ENCODE peak calls at places on chromosomes 6 and 20, in nine cellular contexts. O is brain microvascular endothelial cell, C is tibial artery, Q is ACHN, N is left ventricle myocardium superior, U is NCI-H345, R is activated B cell treated with CpG ODN at 0.5 μM for 24 hours, L is HT1080, I is EH. H is an unnamed sample.

GRCh38 chr6:16783952-16784351 is 22.7 kb upstream of the ATXN1 start:
- DNase-seq in O (no peak), C (no peak), Q (no peak), N (no peak), U (no peak), R (no peak), L (no peak), I (no peak), H (no peak)

GRCh38 chr6:152189736-152190135 is 382.3 kb downstream of the ESR1 start:
- DNase-seq in O (no peak), C (no peak), Q (no peak), N (no peak), U (no peak), R (no peak), L (peak), I (no peak), H (peak)

GRCh38 chr6:85459224-85459901 is 9.5 kb downstream of the NT5E start:
- DNase-seq in O (peak), C (no peak), Q (no peak), N (no peak), U (no peak), R (no peak), L (peak), I (peak), H (no peak)

GRCh38 chr6:98041921-98042320 is 758.9 kb upstream of the MMS22L start:
- DNase-seq in O (no peak), C (no peak), Q (no peak), N (no peak), U (peak), R (no peak), L (no peak), I (no peak), H (no peak)

GRCh38 chr6:63368347-63368746 is 48.6 kb upstream of the LGSN start:
- DNase-seq in O (no peak), C (no peak), Q (no peak), N (no peak), U (no peak), R (no peak), L (no peak), I (no peak), H (no peak)

GRCh38 chr6:167774881-167775280 is 51.8 kb upstream of the AFDN start:
- DNase-seq in O (no peak), C (no peak), Q (no peak), N (no peak), U (no peak), R (no peak), L (no peak), I (no peak), H (no peak)

GRCh38 chr6:72857791-72858190 is 235.9 kb downstream of the KCNQ5 start:
- DNase-seq in O (peak), C (no peak), Q (no peak), N (no peak), U (no peak), R (no peak), L (peak), I (peak), H (peak)

GRCh38 chr6:98657764-98658163 is 176.6 kb upstream of the POU3F2 start:
- DNase-seq in O (peak), C (no peak), Q (peak), N (no peak), U (no peak), R (no peak), L (peak), I (peak), H (peak)

GRCh38 chr20:63589261-63590217 is 15.5 kb upstream of the HELZ2 start:
- DNase-seq in O (no peak), C (no peak), Q (no peak), N (no peak), U (no peak), R (no peak), L (no peak), I (no peak), H (no peak)

GRCh38 chr6:33623895-33624381 is 2.8 kb downstream of the ITPR3 start:
- DNase-seq in O (no peak), C (no peak), Q (no peak), N (no peak), U (no peak), R (no peak), L (no peak), I (no peak), H (peak)

GRCh38 chr20:45044084-45044573 is 56.8 kb downstream of the KCNS1 start:
- DNase-seq in O (peak), C (no peak), Q (peak), N (no peak), U (peak), R (no peak), L (peak), I (peak), H (peak)

GRCh38 chr6:125165256-125165655 is 11.7 kb downstream of the TPD52L1 start:
- DNase-seq in O (peak), C (no peak), Q (peak), N (no peak), U (no peak), R (no peak), L (peak), I (peak), H (no peak)

GRCh38 chr6:85594197-85594930 is 706 bp upstream of the SNX14 start:
- DNase-seq in O (no peak), C (no peak), Q (peak), N (no peak), U (no peak), R (no peak), L (no peak), I (no peak), H (peak)

GRCh38 chr6:20416567-20417345 is 15.1 kb downstream of the E2F3 start:
- DNase-seq in O (peak), C (no peak), Q (no peak), N (no peak), U (no peak), R (no peak), L (no peak), I (no peak), H (no peak)

GRCh38 chr6:108921547-108922331 is 73.5 kb downstream of the ARMC2 start:
- DNase-seq in O (no peak), C (no peak), Q (no peak), N (no peak), U (no peak), R (no peak), L (no peak), I (peak), H (no peak)

GRCh38 chr20:58852559-58853271 is at the start of gene GNAS:
- DNase-seq in O (peak), C (no peak), Q (no peak), N (peak), U (no peak), R (peak), L (no peak), I (peak), H (peak)

GRCh38 chr6:36350681-36351091 is 14.0 kb upstream of the BNIP5 start:
- DNase-seq in O (peak), C (no peak), Q (peak), N (no peak), U (no peak), R (no peak), L (peak), I (peak), H (peak)